ENCODE peak calls at places on chromosomes 16 and 17, in five cellular contexts. C is fibroblast of lung, Q is AG04450, H is cardiac muscle cell, L is tibial artery. Y is an unnamed sample.

GRCh38 chr16:84924339-84925091 is 86.8 kb downstream of the ZDHHC7 start:
- DNase-seq in C (peak), Q (no peak), H (peak), L (no peak), Y (no peak)

GRCh38 chr17:8285270-8286181 is 2.9 kb upstream of the RANGRF start:
- DNase-seq in C (no peak), Q (no peak), H (no peak), L (no peak), Y (no peak)

GRCh38 chr16:85370881-85371651 is 242.1 kb upstream of the GSE1 start:
- DNase-seq in C (peak), Q (no peak), H (no peak), L (peak), Y (no peak)

GRCh38 chr17:4160294-4160859 is 17.4 kb downstream of the CYB5D2 start:
- DNase-seq in C (no peak), Q (no peak), H (no peak), L (no peak), Y (no peak)

GRCh38 chr17:74446551-74447500 is 14.9 kb downstream of the GPRC5C start:
- DNase-seq in C (no peak), Q (no peak), H (peak), L (peak), Y (no peak)

GRCh38 chr16:27816561-27816960 is 247.0 kb downstream of the GSG1L start:
- DNase-seq in C (no peak), Q (no peak), H (no peak), L (no peak), Y (no peak)

GRCh38 chr17:57016066-57016763 is 38.3 kb downstream of the SCPEP1 start:
- DNase-seq in C (no peak), Q (no peak), H (no peak), L (no peak), Y (no peak)

GRCh38 chr17:6343736-6344135 is 91.2 kb downstream of the AIPL1 start:
- DNase-seq in C (no peak), Q (no peak), H (no peak), L (no peak), Y (no peak)

GRCh38 chr16:66342294-66342900 is 24.1 kb upstream of the CDH5 start:
- DNase-seq in C (no peak), Q (no peak), H (peak), L (no peak), Y (no peak)

GRCh38 chr16:17470871-17471744 is at the start of gene XYLT1:
- DNase-seq in C (peak), Q (peak), H (peak), L (peak), Y (peak)

GRCh38 chr17:21573961-21574610 is 118.2 kb upstream of the KCNJ18 start:
- DNase-seq in C (peak), Q (peak), H (peak), L (peak), Y (peak)

GRCh38 chr17:70521821-70522256 is 352.5 kb downstream of the KCNJ2 start:
- DNase-seq in C (peak), Q (no peak), H (peak), L (no peak), Y (no peak)

GRCh38 chr16:65015577-65015976 is 106.3 kb downstream of the CDH11 start:
- DNase-seq in C (no peak), Q (no peak), H (no peak), L (no peak), Y (no peak)

GRCh38 chr17:28221751-28222414 is 97.1 kb upstream of the TMEM97 start:
- DNase-seq in C (no peak), Q (no peak), H (no peak), L (no peak), Y (no peak)

GRCh38 chr16:3305109-3306068 is at the start of the genes TIGD7 and ZNF75A:
- DNase-seq in C (peak), Q (peak), H (peak), L (peak), Y (peak)

GRCh38 chr17:9802294-9802693 is 10.9 kb upstream of the DHRS7C start:
- DNase-seq in C (no peak), Q (no peak), H (peak), L (no peak), Y (no peak)

GRCh38 chr17:73539176-73539575 is 105.1 kb downstream of the SDK2 start:
- DNase-seq in C (no peak), Q (no peak), H (no peak), L (no peak), Y (no peak)

GRCh38 chr17:8806206-8807069 is 7.3 kb upstream of the MFSD6L start:
- DNase-seq in C (no peak), Q (no peak), H (no peak), L (no peak), Y (no peak)

GRCh38 chr17:33436321-33436720 is 143.2 kb upstream of the ASIC2 start:
- DNase-seq in C (peak), Q (no peak), H (peak), L (no peak), Y (no peak)

GRCh38 chr16:67256701-67257230 is 8.0 kb downstream of the SLC9A5 start:
- DNase-seq in C (no peak), Q (no peak), H (no peak), L (no peak), Y (no peak)

GRCh38 chr16:89985219-89985618 is 34.0 kb downstream of the DBNDD1 start:
- DNase-seq in C (no peak), Q (no peak), H (no peak), L (no peak), Y (no peak)

GRCh38 chr16:68640972-68641371 is 4.1 kb upstream of the CDH3 start:
- DNase-seq in C (no peak), Q (no peak), H (peak), L (no peak), Y (no peak)

GRCh38 chr17:52306314-52306713 is 147.8 kb upstream of the CA10 start:
- DNase-seq in C (no peak), Q (no peak), H (no peak), L (no peak), Y (no peak)

GRCh38 chr16:85491798-85492616 is 121.1 kb upstream of the GSE1 start:
- DNase-seq in C (peak), Q (no peak), H (no peak), L (peak), Y (no peak)

GRCh38 chr16:89197033-89197632 is 3.2 kb downstream of the SLC22A31 start:
- DNase-seq in C (no peak), Q (no peak), H (no peak), L (no peak), Y (no peak)

GRCh38 chr16:381788-382717 is at the start of gene PGAP6:
- DNase-seq in C (peak), Q (no peak), H (peak), L (peak), Y (no peak)

GRCh38 chr17:19579867-19580565 is 46.4 kb downstream of the SLC47A1 start:
- DNase-seq in C (no peak), Q (no peak), H (peak), L (no peak), Y (no peak)

GRCh38 chr17:74116087-74116717 is 87.3 kb upstream of the RPL38 start:
- DNase-seq in C (no peak), Q (no peak), H (no peak), L (no peak), Y (no peak)

GRCh38 chr16:4511441-4512082 is 27.0 kb downstream of the CDIP1 start:
- DNase-seq in C (peak), Q (no peak), H (peak), L (no peak), Y (no peak)

GRCh38 chr16:84434800-84435199 is 66.5 kb downstream of the ATP2C2 start:
- DNase-seq in C (no peak), Q (no peak), H (no peak), L (no peak), Y (no peak)

GRCh38 chr17:43784068-43784467 is 3.8 kb downstream of the CFAP97D1 start:
- DNase-seq in C (no peak), Q (no peak), H (no peak), L (no peak), Y (no peak)

GRCh38 chr17:43779145-43780125 is 658 bp upstream of the DUSP3 start:
- DNase-seq in C (no peak), Q (no peak), H (no peak), L (no peak), Y (no peak)

GRCh38 chr17:43782903-43783462 is 2.7 kb downstream of the CFAP97D1 start:
- DNase-seq in C (no peak), Q (no peak), H (no peak), L (no peak), Y (no peak)

GRCh38 chr17:43778337-43779144 is at the start of gene DUSP3:
- DNase-seq in C (peak), Q (peak), H (peak), L (peak), Y (peak)

GRCh38 chr17:43780135-43780534 is at the start of gene CFAP97D1:
- DNase-seq in C (no peak), Q (no peak), H (no peak), L (no peak), Y (no peak)
- H3K4me3 ChIP-seq in C (peak), Q (peak), H (peak), L (peak), Y (peak)

GRCh38 chr17:75753193-75753513 is 11.8 kb downstream of the GALK1 start:
- DNase-seq in C (no peak), Q (no peak), H (no peak), L (no peak), Y (no peak)

GRCh38 chr17:75753514-75754377 is 11.2 kb downstream of the GALK1 start:
- DNase-seq in C (peak), Q (no peak), H (peak), L (peak), Y (no peak)

GRCh38 chr17:75755205-75755901 is 9.6 kb downstream of the GALK1 start:
- DNase-seq in C (no peak), Q (no peak), H (no peak), L (peak), Y (no peak)

GRCh38 chr17:75755990-75756389 is 9.0 kb downstream of the GALK1 start:
- DNase-seq in C (no peak), Q (no peak), H (no peak), L (peak), Y (no peak)

GRCh38 chr17:75754378-75755204 is 10.4 kb downstream of the GALK1 start:
- DNase-seq in C (no peak), Q (no peak), H (no peak), L (no peak), Y (no peak)
- H3K4me3 ChIP-seq in C (no peak), Q (no peak), H (no peak), L (peak), Y (no peak)

GRCh38 chr16:24728891-24729242 is 584 bp upstream of the TNRC6A start:
- DNase-seq in C (no peak), Q (no peak), H (no peak), L (no peak), Y (no peak)
- H3K4me3 ChIP-seq in C (peak), Q (peak), H (peak), L (peak), Y (peak)

GRCh38 chr17:40103742-40104095 is 3.3 kb upstream of the NR1D1 start:
- DNase-seq in C (no peak), Q (no peak), H (no peak), L (no peak), Y (no peak)
- H3K4me3 ChIP-seq in C (no peak), Q (no peak), H (no peak), L (no peak), Y (no peak)

DNA sequence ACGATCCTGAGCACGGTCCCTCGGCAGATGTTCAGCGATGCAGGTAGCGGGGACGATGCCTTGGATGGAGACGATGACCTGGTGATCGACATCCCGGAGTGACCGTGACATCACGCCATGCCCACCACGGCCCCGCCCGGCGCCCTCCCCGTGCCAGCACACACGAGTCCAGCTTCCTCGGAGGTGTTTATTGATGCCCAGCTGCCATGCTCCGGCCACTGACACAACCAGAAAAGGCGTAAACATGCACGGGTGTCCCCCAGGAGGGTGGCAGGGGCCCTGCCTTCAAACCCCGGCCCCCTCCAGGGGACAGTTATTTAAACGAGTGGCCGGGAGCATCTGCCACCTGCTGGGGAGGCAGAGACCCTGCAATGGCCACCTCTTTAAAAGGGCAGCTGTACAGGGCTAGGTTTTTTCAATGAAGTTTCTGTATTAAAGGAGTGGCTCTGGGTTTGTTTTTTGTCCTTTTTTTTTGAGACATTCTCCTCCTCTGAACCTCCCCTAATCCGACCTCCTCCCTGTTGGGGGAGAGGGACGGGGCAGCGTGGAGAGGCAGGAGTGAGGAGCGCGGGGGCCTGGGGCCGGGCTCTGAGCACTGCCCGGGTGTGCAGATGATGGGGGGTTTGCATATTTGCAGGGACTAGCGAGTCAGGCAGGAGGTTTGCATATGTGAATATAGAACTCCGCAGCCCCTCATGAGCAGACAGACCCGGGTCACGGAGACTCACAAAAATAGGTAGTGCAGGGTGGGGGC is 5.3 kb downstream of the DOC2A start:
- DNase-seq in C (peak), Q (no peak), H (peak), L (no peak), Y (no peak)
- H3K4me3 ChIP-seq in C (no peak), Q (no peak), H (no peak), L (no peak), Y (no peak)

GRCh38 chr16:51150894-51151320 is at the start of gene SALL1:
- DNase-seq in C (peak), Q (no peak), H (peak), L (no peak), Y (no peak)
- H3K4me3 ChIP-seq in C (no peak), Q (peak), H (peak), L (peak), Y (peak)

DNA sequence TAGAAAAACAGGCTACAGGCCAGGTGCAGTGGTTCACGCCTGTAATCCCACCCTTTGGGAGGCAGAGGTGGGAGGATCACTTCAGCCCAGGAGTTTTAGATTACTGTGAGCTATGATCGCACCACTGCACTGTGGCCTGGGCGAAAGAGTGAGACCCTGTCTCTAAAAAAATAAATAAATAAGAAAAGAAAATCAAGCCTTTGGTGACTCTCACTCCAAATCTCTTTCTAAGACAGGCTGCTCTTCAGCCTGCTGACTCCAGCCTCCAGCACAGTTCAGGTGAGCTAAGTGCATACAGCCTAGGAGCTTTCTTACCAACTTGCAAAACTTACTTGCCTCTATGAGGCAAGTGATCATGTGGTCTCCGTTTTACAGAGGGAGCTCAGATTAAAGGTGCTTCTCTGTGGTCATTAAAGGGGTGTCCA is 1.1 kb downstream of the ABCC3 start:
- DNase-seq in C (no peak), Q (no peak), H (no peak), L (no peak), Y (no peak)
- H3K4me3 ChIP-seq in C (peak), Q (peak), H (no peak), L (peak), Y (peak)

GRCh38 chr17:48546187-48546923 is 1.4 kb upstream of the HOXB2 start:
- DNase-seq in C (peak), Q (no peak), H (peak), L (no peak), Y (no peak)
- H3K4me3 ChIP-seq in C (no peak), Q (peak), H (peak), L (peak), Y (no peak)

Y was measured in AG09309.